ENCODE peak calls at places on chromosome X, in seven cellular contexts. One of them, this sample, is unnamed.

GRCh38 chrX:134634691-134635090 is 23.6 kb downstream of the PLAC1 start:
- DNase-seq in HepG2: no peak
- DNase-seq in A549: no peak
- DNase-seq in HCT116: no peak
- DNase-seq in Panc1: no peak
- DNase-seq in SK-N-SH: no peak
- DNase-seq in GM23338: no peak
- DNase-seq in this sample: no peak

GRCh38 chrX:135596495-135596894 is 76.0 kb downstream of the INTS6L start:
- DNase-seq in Panc1: no peak
- DNase-seq in A549: peak
- DNase-seq in SK-N-SH: peak
- DNase-seq in HepG2: peak
- DNase-seq in GM23338: peak
- DNase-seq in HCT116: peak
- DNase-seq in this sample: peak

GRCh38 chrX:39969099-39969825 is 128.5 kb downstream of the BCOR start:
- DNase-seq in Panc1: no peak
- DNase-seq in HCT116: no peak
- DNase-seq in GM23338: peak
- DNase-seq in HepG2: no peak
- DNase-seq in SK-N-SH: no peak
- DNase-seq in A549: no peak
- DNase-seq in this sample: no peak

GRCh38 chrX:49610718-49611310 is 12.0 kb downstream of the GAGE1 start:
- DNase-seq in HepG2: peak
- DNase-seq in Panc1: no peak
- DNase-seq in SK-N-SH: no peak
- DNase-seq in A549: no peak
- DNase-seq in HCT116: no peak
- DNase-seq in GM23338: no peak
- DNase-seq in this sample: no peak

GRCh38 chrX:15848576-15848975 is 6.0 kb downstream of the AP1S2 start:
- DNase-seq in Panc1: no peak
- DNase-seq in GM23338: no peak
- DNase-seq in A549: no peak
- DNase-seq in HCT116: no peak
- DNase-seq in SK-N-SH: no peak
- DNase-seq in HepG2: no peak
- DNase-seq in this sample: no peak

GRCh38 chrX:131802836-131803626 is 220.1 kb upstream of the STK26 start:
- DNase-seq in GM23338: peak
- DNase-seq in SK-N-SH: peak
- DNase-seq in HCT116: no peak
- DNase-seq in HepG2: no peak
- DNase-seq in A549: peak
- DNase-seq in Panc1: no peak
- DNase-seq in this sample: no peak

GRCh38 chrX:39753296-39753996 is 344.3 kb downstream of the BCOR start:
- DNase-seq in HepG2: no peak
- DNase-seq in SK-N-SH: no peak
- DNase-seq in GM23338: peak
- DNase-seq in HCT116: no peak
- DNase-seq in Panc1: no peak
- DNase-seq in A549: no peak
- DNase-seq in this sample: peak

GRCh38 chrX:133794151-133794550 is 191.2 kb downstream of the GPC3 start:
- DNase-seq in HCT116: no peak
- DNase-seq in A549: no peak
- DNase-seq in HepG2: no peak
- DNase-seq in SK-N-SH: no peak
- DNase-seq in Panc1: no peak
- DNase-seq in GM23338: no peak
- DNase-seq in this sample: no peak

GRCh38 chrX:72031634-72032033 is 100.1 kb downstream of the RTL5 start:
- DNase-seq in GM23338: no peak
- DNase-seq in A549: no peak
- DNase-seq in SK-N-SH: no peak
- DNase-seq in HepG2: no peak
- DNase-seq in Panc1: no peak
- DNase-seq in HCT116: no peak
- DNase-seq in this sample: peak

GRCh38 chrX:135453381-135453780 is 31.6 kb downstream of the SMIM10L2A start:
- DNase-seq in HCT116: no peak
- DNase-seq in A549: no peak
- DNase-seq in HepG2: no peak
- DNase-seq in Panc1: no peak
- DNase-seq in SK-N-SH: no peak
- DNase-seq in GM23338: peak
- DNase-seq in this sample: no peak

GRCh38 chrX:11351375-11352295 is 58.4 kb downstream of the AMELX start:
- DNase-seq in SK-N-SH: no peak
- DNase-seq in GM23338: no peak
- DNase-seq in A549: no peak
- DNase-seq in HepG2: no peak
- DNase-seq in HCT116: no peak
- DNase-seq in Panc1: no peak
- DNase-seq in this sample: no peak

GRCh38 chrX:24506082-24506481 is 41.0 kb downstream of the PDK3 start:
- DNase-seq in Panc1: no peak
- DNase-seq in HepG2: no peak
- DNase-seq in GM23338: no peak
- DNase-seq in SK-N-SH: no peak
- DNase-seq in HCT116: no peak
- DNase-seq in A549: no peak
- DNase-seq in this sample: no peak

GRCh38 chrX:9467181-9467580 is 2.3 kb downstream of the TBL1X start:
- DNase-seq in Panc1: no peak
- DNase-seq in GM23338: no peak
- DNase-seq in HCT116: no peak
- DNase-seq in HepG2: no peak
- DNase-seq in A549: no peak
- DNase-seq in SK-N-SH: no peak
- DNase-seq in this sample: no peak
- H3K4me3 ChIP-seq in Panc1: no peak
- H3K4me3 ChIP-seq in GM23338: no peak
- H3K4me3 ChIP-seq in HCT116: no peak
- H3K4me3 ChIP-seq in HepG2: peak
- H3K4me3 ChIP-seq in A549: no peak
- H3K4me3 ChIP-seq in SK-N-SH: peak
- H3K4me3 ChIP-seq in this sample: no peak

DNA sequence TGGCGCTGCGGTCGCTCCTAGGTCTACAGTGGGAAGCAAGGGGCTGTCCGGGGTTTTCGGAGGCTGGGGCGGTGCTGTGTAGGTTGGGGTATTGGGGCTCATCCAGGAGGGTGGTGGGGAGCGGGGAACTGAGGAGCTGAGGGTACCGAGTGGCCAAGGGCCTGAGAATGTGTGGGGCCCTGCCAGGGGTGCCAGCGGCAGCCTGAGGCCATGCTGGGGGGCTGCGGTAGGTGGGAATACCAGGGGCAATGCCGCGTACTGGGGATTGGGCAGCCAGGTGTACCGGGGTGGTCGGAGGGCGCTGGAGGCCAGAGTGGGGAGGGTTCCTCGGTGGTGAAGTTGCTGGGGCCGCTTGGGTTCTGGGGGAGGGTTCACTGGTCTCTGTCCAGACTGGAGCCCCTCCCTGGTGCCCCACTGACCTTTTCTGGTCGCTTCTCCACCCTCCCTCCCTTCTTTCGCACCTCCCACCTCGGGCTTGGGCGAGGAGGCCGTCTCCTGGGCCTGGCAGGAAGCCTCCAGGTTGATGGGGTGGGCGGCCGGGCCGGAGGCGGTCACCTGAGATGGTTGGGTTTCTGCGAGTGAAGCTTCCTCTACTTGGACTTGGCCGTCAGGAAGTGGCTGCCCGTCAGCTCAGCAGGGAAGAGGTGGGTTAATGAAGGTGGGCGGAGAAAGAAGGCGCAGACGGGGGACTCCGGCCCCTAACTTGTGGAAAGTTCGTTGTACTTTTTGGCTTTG is 891 bp downstream of the AKAP17A start:
- DNase-seq in HepG2: peak
- DNase-seq in SK-N-SH: peak
- DNase-seq in GM23338: peak
- DNase-seq in A549: no peak
- DNase-seq in Panc1: no peak
- DNase-seq in HCT116: no peak
- DNase-seq in this sample: no peak
- TF ChIP-seq REST in HepG2: no peak
- TF ChIP-seq REST in SK-N-SH: no peak
- TF ChIP-seq REST in GM23338: no peak
- TF ChIP-seq REST in A549: no peak
- TF ChIP-seq REST in Panc1: no peak
- TF ChIP-seq REST in HCT116: no peak
- TF ChIP-seq REST in this sample: no peak

GRCh38 chrX:104117753-104118152 is 5.4 kb downstream of the ZCCHC18 start:
- DNase-seq in HepG2: no peak
- DNase-seq in SK-N-SH: no peak
- DNase-seq in A549: no peak
- DNase-seq in Panc1: no peak
- DNase-seq in HCT116: no peak
- DNase-seq in GM23338: no peak
- DNase-seq in this sample: no peak

GRCh38 chrX:104108955-104109354 is 3.4 kb upstream of the ZCCHC18 start:
- DNase-seq in SK-N-SH: no peak
- DNase-seq in A549: no peak
- DNase-seq in Panc1: no peak
- DNase-seq in HCT116: no peak
- DNase-seq in GM23338: no peak
- DNase-seq in HepG2: no peak
- DNase-seq in this sample: no peak

GRCh38 chrX:104113237-104113965 is 1.1 kb downstream of the ZCCHC18 start:
- DNase-seq in HepG2: peak
- DNase-seq in Panc1: no peak
- DNase-seq in HCT116: no peak
- DNase-seq in SK-N-SH: peak
- DNase-seq in GM23338: peak
- DNase-seq in A549: peak
- DNase-seq in this sample: peak

DNA sequence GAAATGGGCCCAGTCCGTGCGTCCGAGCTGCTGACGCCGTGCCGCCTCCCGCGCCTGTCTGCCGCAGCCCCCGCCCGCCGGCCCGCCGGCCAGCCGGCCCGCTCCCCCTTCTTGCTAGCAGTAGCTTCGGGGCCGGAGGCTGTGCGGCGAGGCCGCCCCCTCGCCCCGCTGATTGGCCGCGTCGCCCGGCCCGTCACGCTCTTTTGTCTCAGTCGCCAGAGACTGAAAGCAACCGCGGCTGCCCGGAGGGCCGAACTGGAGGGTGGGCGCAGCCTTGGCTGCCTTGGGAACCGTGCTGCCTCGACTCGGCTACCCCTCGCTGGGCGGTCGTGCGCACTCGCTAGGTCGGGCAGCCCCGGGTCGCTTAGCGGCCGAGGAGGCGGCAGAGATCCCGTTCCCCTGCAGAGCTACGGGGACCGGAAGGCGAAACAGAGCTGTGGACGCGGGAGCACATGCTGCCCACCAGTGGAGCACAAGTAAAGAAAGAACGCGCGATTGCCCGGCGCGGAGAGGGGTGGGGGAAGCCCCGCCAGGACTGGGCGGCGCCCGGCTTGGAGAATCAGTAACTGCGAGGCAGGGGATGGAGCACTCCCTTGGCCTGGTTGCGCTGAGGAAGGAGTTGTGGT is at the start of gene ZCCHC18:
- DNase-seq in A549: peak
- DNase-seq in HCT116: no peak
- DNase-seq in GM23338: peak
- DNase-seq in Panc1: no peak
- DNase-seq in SK-N-SH: peak
- DNase-seq in HepG2: peak
- DNase-seq in this sample: no peak
- H3K4me3 ChIP-seq in A549: peak
- H3K4me3 ChIP-seq in HCT116: no peak
- H3K4me3 ChIP-seq in GM23338: peak
- H3K4me3 ChIP-seq in Panc1: peak
- H3K4me3 ChIP-seq in SK-N-SH: peak
- H3K4me3 ChIP-seq in HepG2: peak
- H3K4me3 ChIP-seq in this sample: peak

DNA sequence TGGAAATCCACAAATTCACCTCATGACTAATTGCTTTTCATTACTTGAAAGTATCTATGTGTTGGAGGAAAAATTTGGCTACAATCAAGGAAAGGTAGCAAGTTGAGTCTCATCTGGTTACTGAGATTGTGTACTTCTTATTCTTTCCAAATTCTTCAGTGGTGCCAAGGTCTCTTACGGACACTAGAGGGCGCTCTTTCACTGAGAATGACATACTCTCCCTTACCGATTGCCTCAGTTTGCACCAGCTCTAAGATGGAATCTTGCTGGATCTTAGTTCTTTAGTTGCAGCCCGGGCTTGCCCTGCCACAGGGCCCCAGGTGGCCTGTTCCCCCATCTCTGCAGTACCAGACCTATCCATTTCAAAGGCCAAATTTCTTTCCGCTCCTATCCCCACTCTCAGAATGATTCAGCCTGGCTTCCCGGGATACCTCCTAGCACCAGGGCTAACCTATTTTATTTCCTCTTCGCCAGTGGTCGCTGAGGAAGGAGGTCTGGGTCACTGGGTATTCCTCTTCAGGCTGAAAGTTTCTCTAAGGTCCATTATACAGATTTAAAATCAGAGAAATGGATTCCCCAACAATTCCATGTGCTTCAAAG is 24.6 kb upstream of the GPR50 start:
- DNase-seq in HepG2: peak
- DNase-seq in GM23338: peak
- DNase-seq in Panc1: peak
- DNase-seq in A549: peak
- DNase-seq in SK-N-SH: peak
- DNase-seq in HCT116: peak
- DNase-seq in this sample: peak
- TF ChIP-seq REST in HepG2: no peak
- TF ChIP-seq REST in GM23338: no peak
- TF ChIP-seq REST in Panc1: no peak
- TF ChIP-seq REST in A549: no peak
- TF ChIP-seq REST in SK-N-SH: no peak
- TF ChIP-seq REST in HCT116: no peak
- TF ChIP-seq REST in this sample: no peak

DNA sequence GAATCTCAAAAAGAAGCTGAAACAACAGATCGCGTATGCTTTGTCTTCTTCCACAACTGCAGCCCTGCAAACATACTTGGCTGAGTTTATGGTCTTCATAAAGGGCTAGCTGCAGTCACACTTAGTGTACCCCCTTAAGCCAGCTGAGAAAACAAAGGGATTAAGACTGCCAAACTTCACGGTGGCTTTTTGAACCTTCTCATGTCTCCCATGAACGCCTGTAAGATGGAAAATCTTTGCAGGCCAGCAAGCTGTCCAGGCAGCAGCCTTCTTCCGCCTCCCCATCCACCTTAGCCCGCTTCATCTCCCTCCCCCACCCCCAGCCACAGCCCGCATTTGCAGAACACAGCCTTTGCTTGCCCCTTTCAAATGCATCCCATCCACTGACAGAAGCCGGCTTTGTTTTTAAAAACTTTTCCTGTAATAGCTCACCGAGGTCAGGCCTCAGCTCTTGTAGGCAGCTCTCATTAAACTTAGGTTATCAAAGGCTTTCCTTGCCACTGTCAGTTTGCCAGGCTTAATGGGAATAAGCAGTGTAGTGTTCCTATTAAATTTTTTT is 113.8 kb upstream of the FAM9B start:
- DNase-seq in Panc1: no peak
- DNase-seq in GM23338: peak
- DNase-seq in A549: no peak
- DNase-seq in HCT116: no peak
- DNase-seq in HepG2: no peak
- DNase-seq in SK-N-SH: no peak
- DNase-seq in this sample: no peak
- H3K4me3 ChIP-seq in Panc1: no peak
- H3K4me3 ChIP-seq in GM23338: peak
- H3K4me3 ChIP-seq in A549: no peak
- H3K4me3 ChIP-seq in HCT116: no peak
- H3K4me3 ChIP-seq in HepG2: no peak
- H3K4me3 ChIP-seq in SK-N-SH: no peak
- H3K4me3 ChIP-seq in this sample: no peak

This sample was measured in HL-60.